ENCODE peak calls at places on chromosomes 12 and 14, in eight cellular contexts. N is NCI-H1694; D is stimulated activated CD8-positive, alpha-beta memory T cell treated with anti-CD3 and anti-CD28 coated beads, Interleukin-15, amount 100 ng/mL, for 48 hours; F is brain microvascular endothelial cell; E is germinal center; L is GOT3; Q is stimulated activated CD4-positive, alpha-beta T cell treated with anti-CD3 and anti-CD28 coated beads, Interleukin-4, amount 100 ng/mL, for 1 hour; K is Kasumi-1. P is an unnamed sample.
A peak's percentile ranks its signal among the peaks of the same experiment; 100 is the strongest.

GRCh38 chr12:19726122-19726521 is 286.8 kb downstream of the AEBP2 start:
- DNase-seq in N (no peak), D (no peak), F (no peak), E (no peak), L (no peak), Q (no peak), K (no peak), P (no peak)

GRCh38 chr14:69489495-69489894 is 5.0 kb downstream of the PLEKHD1 start:
- DNase-seq in N (no peak), D (no peak), F (no peak), E (no peak), L (no peak), Q (no peak), K (no peak), P (no peak)

GRCh38 chr12:14775652-14776020 is 27.6 kb downstream of the WBP11 start:
- DNase-seq in N (no peak), D (no peak), F (peak; percentile 24), E (no peak), L (no peak), Q (no peak), K (peak; percentile 4), P (no peak)

GRCh38 chr14:84826349-84826748 is 703.6 kb upstream of the FLRT2 start:
- DNase-seq in N (no peak), D (no peak), F (no peak), E (no peak), L (no peak), Q (no peak), K (no peak), P (no peak)

GRCh38 chr12:71250186-71250585 is 92.4 kb upstream of the TSPAN8 start:
- DNase-seq in N (no peak), D (no peak), F (no peak), E (no peak), L (no peak), Q (no peak), K (no peak), P (no peak)

GRCh38 chr12:115818973-115819372 is 458.5 kb downstream of the MED13L start:
- DNase-seq in N (no peak), D (no peak), F (no peak), E (no peak), L (no peak), Q (no peak), K (no peak), P (no peak)

GRCh38 chr12:44317651-44318126 is 481.8 kb downstream of the TMEM117 start:
- DNase-seq in N (peak; percentile 23), D (no peak), F (peak; percentile 3), E (no peak), L (no peak), Q (no peak), K (peak; percentile 70), P (no peak)

GRCh38 chr12:63916561-63917476 is 72.3 kb downstream of the SRGAP1 start:
- DNase-seq in N (no peak), D (no peak), F (peak; percentile 41), E (no peak), L (no peak), Q (no peak), K (peak; percentile 20), P (no peak)

GRCh38 chr14:91343051-91343450 is 74.6 kb downstream of the CCDC88C start:
- DNase-seq in N (no peak), D (no peak), F (no peak), E (no peak), L (no peak), Q (no peak), K (no peak), P (no peak)

GRCh38 chr14:84340938-84341337 is 1189.0 kb upstream of the FLRT2 start:
- DNase-seq in N (no peak), D (no peak), F (no peak), E (no peak), L (no peak), Q (no peak), K (no peak), P (no peak)

GRCh38 chr12:81843599-81843998 is 84.4 kb upstream of the PPFIA2 start:
- DNase-seq in N (no peak), D (no peak), F (no peak), E (no peak), L (no peak), Q (no peak), K (no peak), P (no peak)

GRCh38 chr12:49877066-49877465 is 26.6 kb downstream of the FAIM2 start:
- DNase-seq in N (no peak), D (no peak), F (no peak), E (no peak), L (no peak), Q (no peak), K (no peak), P (no peak)

GRCh38 chr12:51269174-51270066 is 795 bp downstream of the SMAGP start:
- DNase-seq in N (no peak), D (peak; percentile 5), F (no peak), E (peak; percentile 42), L (no peak), Q (peak; percentile 62), K (peak; percentile 26), P (peak; percentile 54)

GRCh38 chr14:102591372-102591943 is 991 bp upstream of the RCOR1 start:
- DNase-seq in N (peak; percentile 36), D (no peak), F (no peak), E (peak; percentile 66), L (no peak), Q (peak; percentile 20), K (peak; percentile 52), P (no peak)

GRCh38 chr14:38605193-38606114 is 349.6 kb upstream of the CLEC14A start:
- DNase-seq in N (no peak), D (no peak), F (no peak), E (no peak), L (no peak), Q (no peak), K (peak; percentile 45), P (no peak)

GRCh38 chr14:32509632-32510187 is 180.6 kb downstream of the AKAP6 start:
- DNase-seq in N (no peak), D (no peak), F (peak; percentile 98), E (no peak), L (peak; percentile 16), Q (no peak), K (no peak), P (no peak)

P was measured in activated B cell treated with CpG ODN at 0.5 μM for 24 hours.